ENCODE peak calls at places on chromosomes 6 and 20, in four cellular contexts. I is SK-N-SH, H is K562, Q is HepG2. C is an unnamed sample.

GRCh38 chr20:52361650-52362049 is 170.1 kb upstream of the ZFP64 start:
- DNase-seq in Q (no peak), I (no peak), H (no peak), C (no peak)

GRCh38 chr6:2363211-2363610 is 117.8 kb upstream of the GMDS start:
- DNase-seq in H (no peak), I (no peak), Q (no peak), C (no peak)

GRCh38 chr20:37877832-37878772 is 24.8 kb upstream of the VSTM2L start:
- DNase-seq in I (no peak), Q (peak; percentile 75), H (no peak), C (no peak)

GRCh38 chr6:47141166-47141565 is 99.0 kb upstream of the ADGRF1 start:
- DNase-seq in Q (no peak), H (no peak), I (no peak), C (no peak)

GRCh38 chr6:155872961-155873360 is 417.3 kb upstream of the NOX3 start:
- DNase-seq in H (no peak), I (no peak), Q (no peak), C (no peak)

GRCh38 chr6:35583893-35584688 is 71.4 kb upstream of the TULP1 start:
- DNase-seq in I (peak; percentile 52), H (peak; percentile 81), Q (peak; percentile 78), C (peak; percentile 75)

GRCh38 chr6:106530502-106530901 is 98.8 kb downstream of the RTN4IP1 start:
- DNase-seq in I (no peak), Q (no peak), H (no peak), C (no peak)

GRCh38 chr6:5398530-5398929 is 137.2 kb downstream of the FARS2 start:
- DNase-seq in H (peak; percentile 67), Q (peak; percentile 35), I (peak; percentile 25), C (no peak)

GRCh38 chr20:39390186-39390585 is 428.0 kb downstream of the DHX35 start:
- DNase-seq in Q (no peak), I (no peak), H (no peak), C (no peak)

GRCh38 chr6:52994789-52995078 is 350 bp downstream of the GSTA4 start:
- DNase-seq in Q (no peak), I (peak; percentile 64), H (peak; percentile 45), C (peak; percentile 52)

GRCh38 chr6:117477988-117478852 is 4.3 kb upstream of the DCBLD1 start:
- DNase-seq in H (peak; percentile 70), Q (peak; percentile 97), I (no peak), C (peak; percentile 11)

GRCh38 chr6:45502446-45502845 is 124.7 kb upstream of the SUPT3H start:
- DNase-seq in H (no peak), Q (no peak), I (no peak), C (no peak)

GRCh38 chr6:2783188-2783957 is 18.2 kb downstream of the WRNIP1 start:
- DNase-seq in H (peak; percentile 77), I (no peak), Q (no peak), C (peak; percentile 43)

GRCh38 chr20:62815066-62815991 is 1.5 kb upstream of the COL9A3 start:
- DNase-seq in H (peak; percentile 55), I (peak; percentile 52), Q (peak; percentile 92), C (peak; percentile 65)

GRCh38 chr20:56925696-56926101 is 296.6 kb downstream of the TFAP2C start:
- DNase-seq in Q (no peak), I (no peak), H (no peak), C (peak; percentile 18)

GRCh38 chr20:39778847-39779641 is 816.9 kb downstream of the DHX35 start:
- DNase-seq in Q (no peak), I (no peak), H (no peak), C (no peak)

GRCh38 chr20:44828640-44829039 is 18.3 kb upstream of the RIMS4 start:
- DNase-seq in Q (no peak), H (no peak), I (no peak), C (no peak)

GRCh38 chr6:66930559-66931290 is 1223.7 kb upstream of the EYS start:
- DNase-seq in I (no peak), Q (no peak), H (no peak), C (no peak)

GRCh38 chr6:42659806-42660205 is 62.6 kb downstream of the PRPH2 start:
- DNase-seq in H (no peak), Q (no peak), I (no peak), C (no peak)

GRCh38 chr20:32247957-32248497 is 29.4 kb upstream of the KIF3B start:
- DNase-seq in I (no peak), Q (no peak), H (no peak), C (no peak)

GRCh38 chr6:146990821-146991798 is 213.1 kb upstream of the STXBP5 start:
- DNase-seq in I (no peak), Q (peak; percentile 95), H (peak; percentile 76), C (no peak)

GRCh38 chr6:157459327-157459726 is 78.3 kb downstream of the ZDHHC14 start:
- DNase-seq in H (peak; percentile 91), I (no peak), Q (no peak), C (no peak)

GRCh38 chr6:241331-241865 is 50.9 kb upstream of the DUSP22 start:
- DNase-seq in H (no peak), I (no peak), Q (no peak), C (no peak)

GRCh38 chr6:127554435-127555006 is 22.5 kb upstream of the C6orf58 start:
- DNase-seq in I (peak; percentile 30), Q (peak; percentile 46), H (no peak), C (peak; percentile 36)

GRCh38 chr6:87066449-87067288 is 28.2 kb downstream of the CGA start:
- DNase-seq in I (peak; percentile 59), H (peak; percentile 69), Q (peak; percentile 51), C (peak; percentile 14)

GRCh38 chr6:45327956-45328522 is at the start of gene RUNX2:
- DNase-seq in Q (no peak), I (no peak), H (no peak), C (no peak)

GRCh38 chr6:16752206-16752867 is 8.9 kb downstream of the ATXN1 start:
- DNase-seq in I (no peak), Q (peak; percentile 74), H (no peak), C (no peak)

GRCh38 chr20:37596168-37596567 is 68.5 kb upstream of the BLCAP start:
- DNase-seq in I (no peak), Q (no peak), H (no peak), C (no peak)

GRCh38 chr20:33442136-33443005 is 1.2 kb downstream of the SNTA1 start:
- DNase-seq in H (peak; percentile 51), Q (no peak), I (no peak), C (no peak)

GRCh38 chr6:5072440-5072839 is 12.7 kb upstream of the PPP1R3G start:
- DNase-seq in Q (no peak), H (no peak), I (no peak), C (no peak)

GRCh38 chr6:90247262-90247661 is 49.4 kb downstream of the BACH2 start:
- DNase-seq in Q (no peak), H (no peak), I (no peak), C (no peak)

GRCh38 chr6:167739721-167740475 is 86.8 kb upstream of the AFDN start:
- DNase-seq in Q (no peak), H (no peak), I (no peak), C (no peak)

GRCh38 chr6:156562019-156562418 is 215.2 kb upstream of the ARID1B start:
- DNase-seq in I (no peak), Q (no peak), H (no peak), C (no peak)

GRCh38 chr6:168527451-168528210 is 86.6 kb downstream of the SMOC2 start:
- DNase-seq in Q (no peak), I (no peak), H (no peak), C (no peak)

GRCh38 chr6:17101422-17102257 is at the start of gene STMND1:
- DNase-seq in I (peak; percentile 47), Q (no peak), H (no peak), C (peak; percentile 33)

GRCh38 chr6:112331306-112331705 is 15.8 kb upstream of the RFPL4B start:
- DNase-seq in H (no peak), Q (no peak), I (no peak), C (no peak)

GRCh38 chr20:58597021-58597940 is 53.8 kb upstream of the STX16 start:
- DNase-seq in H (no peak), Q (no peak), I (no peak), C (no peak)
- TF ChIP-seq FOXJ3 in H (no peak), Q (no peak), I (no peak), C (no peak)

GRCh38 chr6:121823437-121823851 is 388.0 kb downstream of the GJA1 start:
- DNase-seq in H (no peak), I (no peak), Q (no peak), C (no peak)
- TF ChIP-seq USF2 in H (no peak), I (no peak), Q (no peak), C (no peak)

GRCh38 chr20:36304786-36305495 is 1.2 kb upstream of the DLGAP4 start:
- DNase-seq in H (no peak), Q (no peak), I (no peak), C (no peak)

GRCh38 chr20:36305602-36306556 is at the start of gene DLGAP4:
- DNase-seq in Q (no peak), I (peak; percentile 91), H (no peak), C (peak; percentile 39)

GRCh38 chr20:36308318-36308710 is 2.2 kb downstream of the DLGAP4 start:
- DNase-seq in Q (no peak), H (no peak), I (no peak), C (no peak)

GRCh38 chr20:36307412-36308317 is 1.5 kb downstream of the DLGAP4 start:
- DNase-seq in Q (no peak), H (no peak), I (peak; percentile 53), C (peak; percentile 33)

DNA sequence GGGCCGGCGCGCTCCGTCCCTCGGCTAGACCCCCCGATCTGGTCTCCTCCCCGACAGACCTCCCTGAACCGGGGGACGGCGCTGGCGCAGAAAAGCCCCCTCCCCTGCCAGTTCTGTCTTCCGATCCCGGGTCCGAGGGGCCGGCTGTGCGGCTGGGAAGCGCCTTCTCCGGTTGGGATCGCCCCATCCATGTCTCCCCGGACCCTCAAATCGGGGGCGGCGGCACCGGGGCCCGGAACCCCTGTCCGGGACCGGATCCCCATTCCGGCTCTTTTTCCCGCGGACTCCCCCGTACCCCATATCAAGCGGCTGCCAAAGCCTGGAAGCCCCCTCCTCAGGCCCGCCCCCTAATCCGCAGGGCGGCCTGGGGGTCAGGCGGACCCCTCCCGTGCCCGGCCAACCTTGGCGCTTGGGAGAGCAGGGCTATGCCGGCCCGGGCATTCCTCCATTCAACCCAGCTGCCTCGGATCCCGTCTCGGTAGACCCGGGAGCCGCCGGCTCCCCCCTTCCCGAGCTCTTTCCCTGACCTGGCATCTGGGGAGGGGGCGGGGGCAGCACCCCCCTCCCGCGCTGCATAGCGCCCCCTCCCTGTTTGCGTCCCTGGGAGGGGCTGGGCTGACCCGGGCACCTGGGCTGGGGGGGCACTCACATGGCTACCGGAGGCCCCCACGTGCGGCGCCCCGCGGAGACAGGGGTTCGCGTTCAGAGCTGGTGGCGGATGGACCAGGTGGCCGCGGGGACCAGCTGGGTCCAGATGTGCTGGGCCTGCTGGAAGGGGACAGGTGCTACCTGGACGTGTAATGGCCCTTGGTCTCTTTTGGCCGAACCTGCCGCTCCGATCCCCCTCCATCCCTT is 645 bp downstream of the DLGAP4 start:
- DNase-seq in H (no peak), Q (no peak), I (peak; percentile 76), C (no peak)
- TF ChIP-seq FOXJ3 in H (no peak), Q (no peak), I (no peak), C (no peak)

GRCh38 chr6:166567107-166567506 is 19.4 kb downstream of the RAMACL start:
- DNase-seq in H (no peak), I (no peak), Q (no peak), C (no peak)
- TF ChIP-seq USF2 in H (no peak), I (no peak), Q (no peak), C (no peak)

GRCh38 chr20:11140359-11140758 is 466.6 kb upstream of the JAG1 start:
- DNase-seq in H (no peak), Q (no peak), I (no peak), C (no peak)

GRCh38 chr20:11143481-11143880 is 469.7 kb upstream of the JAG1 start:
- DNase-seq in Q (no peak), H (no peak), I (no peak), C (no peak)

GRCh38 chr20:11144114-11144513 is 470.3 kb upstream of the JAG1 start:
- DNase-seq in Q (no peak), I (no peak), H (no peak), C (no peak)
- TF ChIP-seq FOXJ3 in Q (no peak), I (no peak), H (no peak), C (no peak)

C was measured in WTC11.